ENCODE peak calls at places on chromosomes 1 and 21, in five cellular contexts. Z is upper lobe of right lung, G is neural crest cell, K is lung, N is AG04450. C is an unnamed sample.

GRCh38 chr1:160494620-160495019 is 28.4 kb downstream of the SLAMF6 start:
- DNase-seq in Z (no peak), G (no peak), K (no peak), N (no peak), C (no peak)

GRCh38 chr1:167057297-167057688 is 32.9 kb downstream of the GPA33 start:
- DNase-seq in Z (no peak), G (peak), K (no peak), N (no peak), C (peak)

GRCh38 chr1:218390625-218391024 is 45.5 kb downstream of the TGFB2 start:
- DNase-seq in Z (no peak), G (no peak), K (no peak), N (no peak), C (no peak)

GRCh38 chr21:43904316-43904925 is 39.4 kb downstream of the AGPAT3 start:
- DNase-seq in Z (peak), G (no peak), K (no peak), N (no peak), C (no peak)

GRCh38 chr1:234863596-234863995 is 253.6 kb upstream of the IRF2BP2 start:
- DNase-seq in Z (no peak), G (no peak), K (no peak), N (no peak), C (no peak)

GRCh38 chr21:26874347-26874746 is 29.1 kb upstream of the ADAMTS1 start:
- DNase-seq in Z (no peak), G (no peak), K (no peak), N (no peak), C (no peak)

GRCh38 chr21:43609501-43610340 is 49.6 kb downstream of the HSF2BP start:
- DNase-seq in Z (no peak), G (no peak), K (peak), N (no peak), C (no peak)

GRCh38 chr21:40631201-40631600 is 215.8 kb downstream of the DSCAM start:
- DNase-seq in Z (no peak), G (no peak), K (no peak), N (no peak), C (no peak)

GRCh38 chr1:160005070-160005469 is 26.7 kb downstream of the PIGM start:
- DNase-seq in Z (no peak), G (no peak), K (no peak), N (no peak), C (no peak)

GRCh38 chr1:199333180-199333579 is 694.3 kb upstream of the NR5A2 start:
- DNase-seq in Z (no peak), G (no peak), K (no peak), N (no peak), C (no peak)

GRCh38 chr1:180949616-180950000 is 36.9 kb downstream of the KIAA1614 start:
- DNase-seq in Z (peak), G (no peak), K (no peak), N (no peak), C (no peak)

GRCh38 chr1:223479718-223480425 is 86.7 kb downstream of the CCDC185 start:
- DNase-seq in Z (no peak), G (no peak), K (no peak), N (no peak), C (no peak)

GRCh38 chr1:229848762-229849677 is 218.0 kb upstream of the GALNT2 start:
- DNase-seq in Z (no peak), G (no peak), K (no peak), N (no peak), C (no peak)

GRCh38 chr21:44640761-44641160 is 3.6 kb downstream of the KRTAP10-10 start:
- DNase-seq in Z (no peak), G (no peak), K (peak), N (no peak), C (no peak)

GRCh38 chr1:173479649-173480048 is 2.5 kb downstream of the PRDX6 start:
- DNase-seq in Z (no peak), G (no peak), K (no peak), N (no peak), C (no peak)

GRCh38 chr1:224217655-224218615 is 34.9 kb downstream of the DEGS1 start:
- DNase-seq in Z (no peak), G (no peak), K (no peak), N (no peak), C (no peak)

GRCh38 chr1:162391790-162392563 is 10.4 kb downstream of the C1orf226 start:
- DNase-seq in Z (no peak), G (no peak), K (no peak), N (no peak), C (peak)

GRCh38 chr21:18285379-18285778 is 40.7 kb downstream of the CHODL start:
- DNase-seq in Z (no peak), G (no peak), K (no peak), N (no peak), C (no peak)

GRCh38 chr1:151980287-151981177 is 13.1 kb downstream of the S100A10 start:
- DNase-seq in Z (no peak), G (no peak), K (no peak), N (no peak), C (no peak)

GRCh38 chr1:7985851-7986612 is 24.5 kb downstream of the PARK7 start:
- DNase-seq in Z (no peak), G (no peak), K (no peak), N (no peak), C (no peak)

GRCh38 chr1:64469121-64469520 is 808 bp upstream of the CACHD1 start:
- DNase-seq in Z (no peak), G (no peak), K (no peak), N (no peak), C (no peak)

GRCh38 chr1:236754525-236755210 is 40.4 kb upstream of the MTR start:
- DNase-seq in Z (no peak), G (no peak), K (no peak), N (no peak), C (no peak)

GRCh38 chr1:227945891-227946623 is 1.7 kb downstream of the WNT9A start:
- DNase-seq in Z (peak), G (no peak), K (peak), N (no peak), C (peak)

GRCh38 chr1:21783679-21784603 is 992 bp upstream of the USP48 start:
- DNase-seq in Z (peak), G (no peak), K (no peak), N (peak), C (peak)

GRCh38 chr1:30384286-30385245 is 338.8 kb downstream of the MATN1 start:
- DNase-seq in Z (peak), G (no peak), K (no peak), N (no peak), C (no peak)

GRCh38 chr1:40409467-40409866 is 35.9 kb downstream of the SMAP2 start:
- DNase-seq in Z (no peak), G (no peak), K (no peak), N (no peak), C (no peak)

GRCh38 chr1:187744665-187745064 is 915.9 kb downstream of the PLA2G4A start:
- DNase-seq in Z (no peak), G (no peak), K (no peak), N (no peak), C (peak)

GRCh38 chr1:237098517-237098916 is 56.5 kb downstream of the RYR2 start:
- DNase-seq in Z (no peak), G (no peak), K (no peak), N (no peak), C (no peak)

GRCh38 chr1:211326528-211327340 is at the start of gene TRAF5:
- DNase-seq in Z (peak), G (peak), K (peak), N (no peak), C (peak)

GRCh38 chr1:11187936-11188335 is 1.2 kb upstream of the ANGPTL7 start:
- DNase-seq in Z (no peak), G (no peak), K (no peak), N (no peak), C (no peak)

GRCh38 chr1:159867322-159868064 is 5.0 kb upstream of the VSIG8 start:
- DNase-seq in Z (peak), G (no peak), K (peak), N (no peak), C (no peak)

GRCh38 chr1:160354388-160354985 is 11.3 kb downstream of the NCSTN start:
- DNase-seq in Z (no peak), G (peak), K (no peak), N (no peak), C (no peak)

GRCh38 chr21:43864313-43864805 is 664 bp upstream of the AGPAT3 start:
- DNase-seq in Z (peak), G (peak), K (peak), N (no peak), C (peak)

GRCh38 chr1:241181471-241181870 is 175.5 kb downstream of the RGS7 start:
- DNase-seq in Z (no peak), G (no peak), K (no peak), N (no peak), C (no peak)

GRCh38 chr1:54864460-54865208 is 22.4 kb downstream of the DHCR24 start:
- DNase-seq in Z (no peak), G (no peak), K (no peak), N (no peak), C (no peak)

GRCh38 chr1:160797861-160798273 is 1.9 kb downstream of the LY9 start:
- DNase-seq in Z (no peak), G (no peak), K (peak), N (no peak), C (peak)

GRCh38 chr1:184367427-184368038 is 19.3 kb upstream of the C1orf21 start:
- DNase-seq in Z (no peak), G (no peak), K (no peak), N (no peak), C (no peak)

GRCh38 chr1:226125831-226126230 is 60.7 kb downstream of the ACBD3 start:
- DNase-seq in Z (peak), G (no peak), K (no peak), N (no peak), C (peak)

GRCh38 chr1:226126824-226127591 is 59.5 kb downstream of the ACBD3 start:
- DNase-seq in Z (peak), G (no peak), K (no peak), N (no peak), C (no peak)

GRCh38 chr1:226123591-226124471 is 61.3 kb downstream of the H3-3A start:
- DNase-seq in Z (peak), G (no peak), K (no peak), N (no peak), C (peak)

GRCh38 chr1:226123212-226123560 is 60.7 kb downstream of the H3-3A start:
- DNase-seq in Z (no peak), G (no peak), K (no peak), N (no peak), C (no peak)

DNA sequence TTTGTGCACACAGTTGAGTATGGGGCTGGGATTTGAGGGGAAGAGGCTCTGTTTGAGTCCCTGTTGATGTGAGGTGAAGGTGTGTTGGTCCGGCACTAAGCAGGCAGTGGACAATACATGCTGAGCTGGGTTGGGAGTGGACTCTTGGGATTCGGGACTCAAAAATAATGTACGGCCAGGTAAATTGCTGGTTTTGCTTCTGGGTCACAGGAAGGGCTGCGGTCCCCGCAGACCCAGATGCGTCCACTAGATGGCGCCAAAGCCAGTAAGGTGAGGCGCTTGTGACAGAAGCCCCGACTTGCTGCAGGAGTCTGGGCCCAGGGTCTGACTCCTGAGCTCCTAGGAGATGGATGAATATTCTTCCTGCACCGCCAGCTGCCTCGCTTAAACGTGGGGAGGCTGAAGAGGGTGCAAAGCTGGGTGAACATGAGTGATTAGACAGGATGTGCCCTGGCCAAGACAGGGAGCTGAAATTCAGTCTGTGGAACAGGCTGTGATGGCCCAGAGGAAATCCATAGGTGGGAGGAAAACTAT is 61.4 kb downstream of the ACBD3 start:
- DNase-seq in Z (peak), G (peak), K (peak), N (peak), C (peak)
- TF ChIP-seq CTCF in Z (peak), G (peak), K (peak), N (peak), C (peak)

GRCh38 chr1:117128323-117129079 is 7.0 kb upstream of the TRIM45 start:
- DNase-seq in Z (no peak), G (no peak), K (no peak), N (no peak), C (peak)
- TF ChIP-seq CTCF in Z (peak), G (peak), K (peak), N (peak), C (peak)

GRCh38 chr1:176717052-176717754 is 254.2 kb downstream of the PAPPA2 start:
- DNase-seq in Z (no peak), G (no peak), K (no peak), N (no peak), C (no peak)
- TF ChIP-seq CTCF in Z (no peak), G (no peak), K (no peak), N (no peak), C (no peak)

DNA sequence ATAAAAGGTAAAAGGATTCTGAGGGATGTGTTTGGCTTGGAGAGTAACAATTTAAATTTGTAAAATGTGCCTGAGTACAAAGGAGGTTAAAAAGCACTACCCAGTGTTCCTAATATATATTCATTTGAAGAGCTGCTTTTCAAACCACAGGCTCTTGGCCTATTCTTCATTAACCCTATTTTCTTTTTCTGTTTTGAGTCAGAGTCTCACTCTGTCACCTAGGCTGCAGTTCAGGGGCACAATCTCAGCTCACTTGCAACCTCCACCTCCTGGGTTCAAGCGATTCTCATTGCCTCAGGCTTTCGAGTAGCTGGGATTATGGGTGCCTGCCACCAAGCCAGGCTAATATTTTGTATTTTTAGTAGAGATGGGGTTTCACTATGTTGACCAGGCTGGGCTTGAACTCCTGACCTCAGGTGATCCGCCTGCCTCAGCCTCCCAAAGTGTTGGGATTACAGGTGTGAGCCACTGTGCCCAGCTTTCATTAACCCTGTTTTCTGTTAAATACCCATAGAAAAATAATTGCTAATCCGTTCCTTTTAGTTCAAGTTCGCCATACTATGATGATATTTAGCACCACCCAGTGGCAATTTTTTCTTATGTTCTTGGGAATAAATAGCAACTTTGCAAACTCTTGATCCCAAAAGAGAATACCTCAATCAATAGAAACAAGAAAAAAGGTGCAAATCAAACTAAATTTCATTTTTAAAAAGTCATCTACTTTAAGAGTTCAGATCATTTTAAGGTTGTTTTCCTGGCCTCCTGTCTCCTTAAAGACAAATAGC is 30.5 kb downstream of the ZBTB8OS start:
- DNase-seq in Z (no peak), G (no peak), K (no peak), N (no peak), C (peak)
- TF ChIP-seq CTCF in Z (peak), G (peak), K (no peak), N (peak), C (peak)

GRCh38 chr1:91611498-91611917 is 110.9 kb downstream of the CDC7 start:
- DNase-seq in Z (peak), G (no peak), K (no peak), N (no peak), C (no peak)
- TF ChIP-seq CTCF in Z (no peak), G (no peak), K (no peak), N (no peak), C (no peak)

GRCh38 chr1:222047370-222047769 is 305.5 kb upstream of the DUSP10 start:
- DNase-seq in Z (no peak), G (no peak), K (no peak), N (no peak), C (no peak)
- TF ChIP-seq CTCF in Z (no peak), G (no peak), K (no peak), N (no peak), C (no peak)

GRCh38 chr1:73452522-73452921 is 745.5 kb downstream of the LRRIQ3 start:
- DNase-seq in Z (no peak), G (no peak), K (no peak), N (no peak), C (no peak)
- TF ChIP-seq CTCF in Z (no peak), G (peak), K (no peak), N (no peak), C (peak)